ENCODE peak calls at places on chromosomes 13 and 19, in nine cellular contexts. V is gastrocnemius medialis; Q is mammary epithelial cell; U is esophagus squamous epithelium; L is SJCRH30; G is CD4-positive, CD25-positive, alpha-beta regulatory T cell; S is PC-3; I is OCI-LY7; K is naive thymus-derived CD4-positive, alpha-beta T cell. E is an unnamed sample.

GRCh38 chr19:8110931-8111330 is 38.5 kb downstream of the FBN3 start:
- DNase-seq in V (no peak), Q (no peak), U (no peak), L (no peak), G (no peak), S (no peak), I (no peak), K (no peak), E (no peak)

GRCh38 chr13:28582225-28582891 is 76.6 kb upstream of the POMP start:
- DNase-seq in V (no peak), Q (no peak), U (no peak), L (no peak), G (no peak), S (no peak), I (no peak), K (no peak), E (no peak)

GRCh38 chr19:54201980-54202379 is 1.3 kb downstream of the RPS9 start:
- DNase-seq in V (no peak), Q (no peak), U (no peak), L (no peak), G (no peak), S (no peak), I (peak), K (no peak), E (no peak)

GRCh38 chr19:13781547-13781946 is 7.3 kb downstream of the C19orf53 start:
- DNase-seq in V (no peak), Q (peak), U (no peak), L (peak), G (no peak), S (peak), I (no peak), K (no peak), E (peak)

GRCh38 chr19:40686882-40687524 is 3.4 kb downstream of the NUMBL start:
- DNase-seq in V (no peak), Q (no peak), U (no peak), L (no peak), G (no peak), S (no peak), I (no peak), K (no peak), E (no peak)

GRCh38 chr19:15048128-15048527 is 1.2 kb upstream of the CASP14 start:
- DNase-seq in V (no peak), Q (no peak), U (no peak), L (no peak), G (no peak), S (no peak), I (no peak), K (no peak), E (no peak)

GRCh38 chr19:11286312-11286974 is 9.5 kb upstream of the TSPAN16 start:
- DNase-seq in V (no peak), Q (no peak), U (no peak), L (no peak), G (no peak), S (no peak), I (no peak), K (no peak), E (no peak)

GRCh38 chr13:66915596-66916185 is 314.4 kb downstream of the PCDH9 start:
- DNase-seq in V (no peak), Q (peak), U (no peak), L (no peak), G (no peak), S (peak), I (peak), K (no peak), E (no peak)

DNA sequence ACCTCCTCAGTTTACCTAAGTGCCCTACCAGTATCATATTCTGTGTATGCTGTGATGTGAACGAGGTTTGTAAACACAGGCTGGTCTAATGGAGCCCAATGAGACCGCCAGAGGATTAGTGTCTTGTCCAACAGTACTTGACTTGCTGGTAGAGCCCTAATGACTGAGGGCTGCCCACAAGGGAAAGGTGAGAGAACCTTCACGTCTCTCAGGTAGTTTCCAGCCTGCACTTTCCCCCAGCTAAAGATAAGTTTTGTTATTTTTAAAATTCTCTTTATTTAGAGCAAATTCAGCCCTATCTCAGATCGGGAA is 498 bp upstream of the RBM26 start:
- DNase-seq in V (no peak), Q (no peak), U (no peak), L (no peak), G (no peak), S (no peak), I (no peak), K (no peak), E (no peak)
- H3K27ac ChIP-seq in V (peak), Q (peak), U (peak), L (peak), G (peak), S (peak), I (peak), K (peak), E (peak)

DNA sequence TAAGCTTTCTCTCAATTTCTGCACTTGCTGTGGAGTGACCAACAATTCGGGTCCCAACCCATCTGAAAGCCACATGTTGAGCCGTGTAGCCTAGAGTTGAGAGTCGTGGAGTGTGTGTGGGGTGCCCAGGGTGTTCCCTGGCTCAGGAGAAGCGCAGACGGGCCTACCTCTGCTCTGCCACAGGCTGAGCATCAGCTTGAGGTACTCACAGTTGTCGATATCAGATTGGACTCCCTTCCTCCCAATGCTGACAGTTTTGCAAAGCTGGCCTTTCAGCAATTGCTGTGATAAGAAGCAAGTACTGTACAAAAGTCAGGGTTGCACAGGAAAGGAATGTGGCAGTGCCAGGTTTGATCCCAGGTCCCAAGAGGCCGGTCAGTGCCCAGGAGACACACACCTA is 133.4 kb upstream of the SPACA7 start:
- DNase-seq in V (no peak), Q (no peak), U (no peak), L (no peak), G (no peak), S (no peak), I (no peak), K (no peak), E (no peak)
- H3K27ac ChIP-seq in V (no peak), Q (no peak), U (no peak), L (no peak), G (no peak), S (no peak), I (no peak), K (no peak), E (no peak)

DNA sequence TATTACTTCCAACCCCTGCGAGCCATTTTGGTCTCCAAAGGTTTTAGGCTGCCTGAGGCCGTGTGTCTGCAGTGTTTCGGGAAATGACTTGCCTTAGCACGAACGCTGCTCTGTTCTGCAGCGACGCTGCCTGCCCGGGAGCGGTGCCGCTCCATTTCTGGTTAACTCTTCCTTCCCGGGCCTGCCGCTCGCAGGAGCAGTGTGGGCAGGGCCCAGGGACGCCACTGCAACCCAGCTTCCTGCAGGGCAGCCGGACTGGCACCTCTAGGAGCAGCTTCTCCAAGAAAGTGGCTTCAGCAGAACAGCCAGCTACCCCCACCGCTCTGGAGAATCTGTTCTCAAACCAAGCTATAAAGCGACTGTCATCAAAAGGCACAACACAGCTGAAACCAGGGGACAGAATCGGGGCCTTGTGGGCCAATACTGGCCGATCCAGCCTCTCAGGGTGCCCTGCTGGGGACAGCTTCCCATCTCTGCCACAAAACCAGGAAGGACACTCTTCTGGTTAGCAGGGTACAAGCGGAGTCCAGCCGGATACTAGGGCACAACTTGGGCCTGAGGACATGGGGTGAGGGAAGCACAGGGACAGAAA is 72.2 kb downstream of the KCTD15 start:
- DNase-seq in V (no peak), Q (peak), U (no peak), L (peak), G (no peak), S (no peak), I (no peak), K (no peak), E (no peak)
- H3K27ac ChIP-seq in V (no peak), Q (peak), U (peak), L (no peak), G (no peak), S (no peak), I (no peak), K (no peak), E (no peak)

DNA sequence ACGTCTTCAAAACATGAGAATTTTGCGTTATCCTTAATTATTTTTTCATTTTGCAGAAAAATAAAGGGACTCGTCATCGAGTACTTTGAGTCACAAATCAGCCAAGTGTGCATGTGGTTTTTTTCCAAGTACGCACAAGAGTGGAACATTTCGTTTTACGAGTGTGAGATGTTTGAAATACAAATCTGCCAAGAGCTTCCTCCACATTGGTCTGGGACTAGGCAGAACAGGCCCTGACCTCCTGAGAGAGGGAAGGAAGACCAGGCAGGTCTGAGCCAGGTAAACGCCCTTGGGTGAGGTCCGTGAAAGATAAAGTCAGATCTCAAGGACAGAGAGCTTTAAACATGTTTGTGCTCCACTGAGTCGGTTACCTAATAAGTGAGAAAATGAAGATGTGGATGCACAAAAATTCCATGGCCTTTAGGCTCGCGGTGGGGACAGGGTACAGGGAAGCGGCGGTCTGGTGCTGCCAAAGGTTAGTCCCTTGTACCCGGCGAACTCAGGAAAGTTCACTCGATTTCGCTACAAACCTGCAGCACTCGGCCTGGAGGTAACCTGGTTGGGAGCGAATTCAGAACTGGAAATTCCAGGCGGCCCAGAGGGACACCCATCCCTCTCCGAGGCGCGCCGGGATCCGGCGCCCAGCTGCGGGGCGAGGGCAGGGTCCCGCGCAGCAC is 448 bp upstream of the ITM2B start:
- DNase-seq in V (no peak), Q (no peak), U (no peak), L (no peak), G (no peak), S (peak), I (no peak), K (no peak), E (no peak)
- H3K27ac ChIP-seq in V (peak), Q (no peak), U (peak), L (no peak), G (peak), S (no peak), I (no peak), K (peak), E (peak)

GRCh38 chr19:35038623-35039512 is 2.7 kb upstream of the HPN start:
- DNase-seq in V (peak), Q (no peak), U (no peak), L (no peak), G (no peak), S (no peak), I (no peak), K (no peak), E (no peak)

GRCh38 chr19:35040826-35041547 is 534 bp upstream of the HPN start:
- DNase-seq in V (peak), Q (no peak), U (peak), L (no peak), G (no peak), S (no peak), I (no peak), K (no peak), E (peak)

GRCh38 chr19:35040474-35040825 is 1.1 kb upstream of the HPN start:
- DNase-seq in V (no peak), Q (no peak), U (no peak), L (no peak), G (no peak), S (no peak), I (no peak), K (peak), E (no peak)

GRCh38 chr19:35041548-35042055 is at the start of gene HPN:
- DNase-seq in V (no peak), Q (no peak), U (no peak), L (no peak), G (no peak), S (no peak), I (no peak), K (no peak), E (no peak)

GRCh38 chr19:35039881-35040456 is 1.6 kb upstream of the HPN start:
- DNase-seq in V (no peak), Q (no peak), U (no peak), L (no peak), G (no peak), S (no peak), I (no peak), K (no peak), E (no peak)
- H3K27ac ChIP-seq in V (peak), Q (no peak), U (peak), L (no peak), G (no peak), S (no peak), I (no peak), K (no peak), E (no peak)

DNA sequence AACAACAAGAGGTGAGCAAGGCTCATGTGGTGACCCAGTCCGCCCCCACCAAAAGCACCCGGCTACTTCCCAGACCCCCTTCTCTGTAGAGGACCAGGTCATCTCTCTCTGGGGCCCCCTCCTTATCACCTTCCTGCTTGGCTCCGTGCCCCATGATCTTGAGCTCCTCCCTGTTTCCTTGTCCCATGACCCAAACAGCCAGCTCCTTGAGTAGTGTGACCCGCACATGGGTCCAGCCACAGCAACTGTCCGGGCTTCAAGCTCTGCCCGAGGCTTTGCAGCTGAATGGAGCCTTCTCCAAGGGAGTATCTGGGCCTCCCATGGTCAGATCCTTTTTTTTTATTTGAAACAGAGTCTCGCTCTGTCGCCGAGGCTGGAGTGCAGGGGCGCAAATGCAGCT is 61.8 kb downstream of the MYO9B start:
- DNase-seq in V (no peak), Q (no peak), U (no peak), L (no peak), G (no peak), S (no peak), I (no peak), K (no peak), E (no peak)
- H3K27ac ChIP-seq in V (peak), Q (no peak), U (peak), L (no peak), G (no peak), S (no peak), I (no peak), K (no peak), E (peak)

GRCh38 chr13:51007216-51007615 is 97.6 kb downstream of the RNASEH2B start:
- DNase-seq in V (no peak), Q (no peak), U (no peak), L (no peak), G (no peak), S (no peak), I (no peak), K (no peak), E (no peak)
- H3K27ac ChIP-seq in V (no peak), Q (no peak), U (no peak), L (no peak), G (no peak), S (no peak), I (no peak), K (no peak), E (peak)

E was measured in thoracic aorta.